ENCODE peak calls at places on chromosomes 2 and 18, in eight cellular contexts. S is upper lobe of right lung, G is lower leg skin, N is thoracic aorta, X is brain microvascular endothelial cell, V is neural crest cell, P is pancreas, I is left ventricle myocardium inferior. U is an unnamed sample.

GRCh38 chr2:196980498-196980897 is 54.0 kb upstream of the PGAP1 start:
- DNase-seq in S (no peak), G (no peak), N (no peak), X (no peak), V (no peak), P (no peak), I (no peak), U (no peak)

GRCh38 chr18:61992923-61993322 is 100.1 kb upstream of the RNF152 start:
- DNase-seq in S (no peak), G (no peak), N (no peak), X (no peak), V (no peak), P (no peak), I (no peak), U (no peak)

GRCh38 chr2:11753452-11753885 is 7.0 kb downstream of the LPIN1 start:
- DNase-seq in S (peak), G (no peak), N (no peak), X (no peak), V (no peak), P (peak), I (no peak), U (no peak)

GRCh38 chr18:26456070-26456491 is 92.3 kb downstream of the KCTD1 start:
- DNase-seq in S (no peak), G (no peak), N (no peak), X (no peak), V (no peak), P (no peak), I (no peak), U (no peak)

GRCh38 chr18:2881088-2881487 is 34.3 kb downstream of the EMILIN2 start:
- DNase-seq in S (no peak), G (no peak), N (no peak), X (no peak), V (no peak), P (no peak), I (no peak), U (no peak)

GRCh38 chr2:217872319-217872718 is 130.5 kb downstream of the TNS1 start:
- DNase-seq in S (no peak), G (no peak), N (no peak), X (no peak), V (no peak), P (no peak), I (no peak), U (no peak)

GRCh38 chr2:42369551-42370229 is 8.7 kb upstream of the COX7A2L start:
- DNase-seq in S (no peak), G (no peak), N (no peak), X (no peak), V (no peak), P (no peak), I (no peak), U (no peak)

GRCh38 chr2:12809526-12809925 is 92.8 kb downstream of the TRIB2 start:
- DNase-seq in S (no peak), G (no peak), N (no peak), X (no peak), V (no peak), P (no peak), I (peak), U (no peak)

GRCh38 chr18:33696332-33697162 is 118.5 kb downstream of the ASXL3 start:
- DNase-seq in S (no peak), G (no peak), N (no peak), X (no peak), V (no peak), P (no peak), I (no peak), U (no peak)

GRCh38 chr2:188598551-188598950 is 306.9 kb downstream of the GULP1 start:
- DNase-seq in S (no peak), G (no peak), N (no peak), X (no peak), V (no peak), P (no peak), I (no peak), U (no peak)

GRCh38 chr2:42854207-42854818 is 61.9 kb upstream of the HAAO start:
- DNase-seq in S (peak), G (peak), N (no peak), X (no peak), V (no peak), P (no peak), I (peak), U (no peak)

GRCh38 chr2:208556954-208557601 is 150.5 kb downstream of the PTH2R start:
- DNase-seq in S (no peak), G (no peak), N (no peak), X (no peak), V (no peak), P (no peak), I (no peak), U (no peak)

GRCh38 chr2:35973737-35974132 is 381.8 kb upstream of the CRIM1 start:
- DNase-seq in S (no peak), G (peak), N (no peak), X (no peak), V (no peak), P (no peak), I (peak), U (no peak)

GRCh38 chr18:59056706-59057492 is 82.8 kb upstream of the SEC11C start:
- DNase-seq in S (peak), G (no peak), N (no peak), X (peak), V (peak), P (no peak), I (peak), U (no peak)

GRCh38 chr18:62009521-62009920 is 116.7 kb upstream of the RNF152 start:
- DNase-seq in S (no peak), G (no peak), N (no peak), X (no peak), V (no peak), P (no peak), I (no peak), U (no peak)

GRCh38 chr2:19819097-19820065 is 82.4 kb downstream of the TTC32 start:
- DNase-seq in S (no peak), G (no peak), N (no peak), X (peak), V (no peak), P (no peak), I (no peak), U (no peak)

GRCh38 chr2:10985260-10985659 is 73.5 kb downstream of the KCNF1 start:
- DNase-seq in S (peak), G (no peak), N (no peak), X (no peak), V (no peak), P (no peak), I (no peak), U (no peak)

GRCh38 chr2:41160439-41160838 is 708.5 kb upstream of the SLC8A1 start:
- DNase-seq in S (no peak), G (no peak), N (no peak), X (no peak), V (no peak), P (no peak), I (no peak), U (no peak)

GRCh38 chr18:48194787-48195186 is 214.4 kb downstream of the ZBTB7C start:
- DNase-seq in S (no peak), G (no peak), N (no peak), X (no peak), V (no peak), P (no peak), I (no peak), U (no peak)

GRCh38 chr2:239249781-239250180 is 151.0 kb downstream of the HDAC4 start:
- DNase-seq in S (no peak), G (no peak), N (no peak), X (peak), V (no peak), P (no peak), I (peak), U (no peak)

GRCh38 chr2:32009479-32010256 is 1.1 kb downstream of the MEMO1 start:
- DNase-seq in S (peak), G (no peak), N (no peak), X (peak), V (peak), P (peak), I (peak), U (peak)

GRCh38 chr2:39411186-39411944 is 25.7 kb downstream of the MAP4K3 start:
- DNase-seq in S (no peak), G (no peak), N (no peak), X (peak), V (no peak), P (no peak), I (no peak), U (no peak)

GRCh38 chr2:179850188-179850587 is 11.2 kb downstream of the ZNF385B start:
- DNase-seq in S (no peak), G (no peak), N (no peak), X (peak), V (no peak), P (no peak), I (no peak), U (no peak)

GRCh38 chr18:45014047-45014501 is 333.4 kb downstream of the SETBP1 start:
- DNase-seq in S (no peak), G (no peak), N (no peak), X (peak), V (no peak), P (no peak), I (no peak), U (no peak)

GRCh38 chr18:76487782-76488181 is 7.3 kb downstream of the ZNF516 start:
- DNase-seq in S (no peak), G (no peak), N (no peak), X (no peak), V (no peak), P (no peak), I (no peak), U (no peak)

GRCh38 chr2:170218931-170219330 is 41.0 kb downstream of the MYO3B start:
- DNase-seq in S (no peak), G (no peak), N (no peak), X (no peak), V (no peak), P (no peak), I (no peak), U (no peak)

GRCh38 chr2:233429175-233429897 is 75.0 kb downstream of the DGKD start:
- DNase-seq in S (peak), G (no peak), N (no peak), X (no peak), V (no peak), P (no peak), I (no peak), U (peak)

GRCh38 chr2:238860966-238861730 is 13.3 kb downstream of the TWIST2 start:
- DNase-seq in S (no peak), G (no peak), N (no peak), X (no peak), V (no peak), P (no peak), I (no peak), U (no peak)

GRCh38 chr2:17813015-17813741 is 3.1 kb upstream of the MSGN1 start:
- DNase-seq in S (no peak), G (peak), N (no peak), X (peak), V (no peak), P (no peak), I (no peak), U (no peak)

GRCh38 chr2:63643486-63643885 is 54.7 kb downstream of the MDH1 start:
- DNase-seq in S (no peak), G (no peak), N (no peak), X (no peak), V (no peak), P (no peak), I (no peak), U (no peak)

GRCh38 chr2:112985090-112985489 is 7.3 kb downstream of the IL36G start:
- DNase-seq in S (no peak), G (no peak), N (no peak), X (no peak), V (no peak), P (no peak), I (no peak), U (no peak)

GRCh38 chr2:54528311-54528945 is 72.3 kb downstream of the SPTBN1 start:
- DNase-seq in S (no peak), G (no peak), N (no peak), X (no peak), V (no peak), P (no peak), I (no peak), U (no peak)

GRCh38 chr2:141611143-141611571 is 519.7 kb downstream of the LRP1B start:
- DNase-seq in S (no peak), G (no peak), N (no peak), X (no peak), V (no peak), P (no peak), I (no peak), U (no peak)

GRCh38 chr2:73418343-73418742 is 32.7 kb downstream of the ALMS1 start:
- DNase-seq in S (peak), G (peak), N (peak), X (peak), V (no peak), P (no peak), I (peak), U (no peak)

GRCh38 chr2:111897924-111898702 is at the start of gene MERTK:
- DNase-seq in S (peak), G (peak), N (peak), X (no peak), V (peak), P (peak), I (peak), U (peak)
- TF ChIP-seq CTCF in S (peak), G (peak), N (peak), X (peak), V (peak), P (no peak), I (peak), U (no peak)

GRCh38 chr2:43950383-43951008 is 45.3 kb downstream of the LRPPRC start:
- DNase-seq in S (no peak), G (no peak), N (no peak), X (peak), V (peak), P (no peak), I (no peak), U (no peak)
- TF ChIP-seq CTCF in S (peak), G (no peak), N (peak), X (peak), V (peak), P (no peak), I (peak), U (peak)

GRCh38 chr2:201621293-201621999 is 21.9 kb downstream of the TMEM237 start:
- DNase-seq in S (no peak), G (no peak), N (no peak), X (peak), V (no peak), P (no peak), I (no peak), U (no peak)

GRCh38 chr2:201622306-201622705 is 21.0 kb downstream of the TMEM237 start:
- DNase-seq in S (no peak), G (no peak), N (no peak), X (no peak), V (no peak), P (no peak), I (no peak), U (no peak)

DNA sequence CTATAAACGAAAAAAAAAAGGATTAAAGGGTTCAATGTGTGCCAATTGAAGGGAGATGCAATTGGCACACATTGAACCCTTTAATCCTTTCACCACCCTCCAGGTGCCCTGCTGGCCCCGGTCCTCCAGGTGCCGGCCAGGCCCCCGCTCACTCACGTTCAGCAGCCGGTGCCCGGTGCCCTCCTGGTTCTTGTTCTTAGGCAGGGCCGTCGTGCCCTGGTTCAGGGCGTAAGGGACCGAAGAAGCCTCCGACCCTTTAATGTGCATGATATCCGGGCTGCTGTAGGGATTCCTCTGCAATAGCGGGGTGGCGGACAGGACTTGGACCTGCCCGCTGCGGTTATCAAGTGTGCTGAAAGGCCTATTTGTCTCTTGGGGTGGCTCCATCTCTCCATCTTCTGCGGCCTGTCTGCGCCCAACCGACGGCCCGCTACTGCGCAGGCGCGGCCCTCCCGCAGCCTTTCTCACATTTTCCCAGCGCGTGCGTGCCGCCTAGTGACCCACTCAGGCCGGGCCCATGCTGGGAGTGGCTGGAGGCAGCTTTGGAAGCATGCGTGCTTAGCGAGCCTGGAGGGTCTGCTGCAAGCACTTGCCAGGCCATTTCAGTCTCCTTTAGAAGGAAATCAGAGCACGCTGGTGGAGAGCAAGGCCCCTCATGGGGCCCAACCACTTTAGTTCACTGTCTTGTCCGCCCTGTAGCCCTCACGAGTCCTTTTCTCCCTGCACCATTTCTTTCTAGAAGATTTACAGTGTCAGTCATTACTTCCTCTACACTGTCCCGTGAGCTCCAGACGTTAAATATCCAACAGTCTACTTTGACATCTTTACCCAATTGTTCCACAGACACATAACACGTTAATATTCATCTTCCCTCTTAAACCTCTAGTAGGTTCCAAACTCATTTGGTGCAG is 24.3 kb downstream of the TMEM237 start:
- DNase-seq in S (peak), G (peak), N (peak), X (peak), V (no peak), P (peak), I (peak), U (no peak)
- TF ChIP-seq CTCF in S (peak), G (no peak), N (peak), X (peak), V (no peak), P (no peak), I (peak), U (no peak)

GRCh38 chr18:12283256-12283655 is 24.8 kb upstream of the TUBB6 start:
- DNase-seq in S (no peak), G (no peak), N (no peak), X (peak), V (no peak), P (no peak), I (no peak), U (no peak)
- TF ChIP-seq CTCF in S (no peak), G (no peak), N (no peak), X (peak), V (peak), P (no peak), I (no peak), U (no peak)

GRCh38 chr2:236095502-236095901 is 72.7 kb downstream of the GBX2 start:
- DNase-seq in S (no peak), G (no peak), N (no peak), X (no peak), V (no peak), P (no peak), I (no peak), U (no peak)

GRCh38 chr2:236092714-236093113 is 75.5 kb downstream of the GBX2 start:
- DNase-seq in S (no peak), G (no peak), N (no peak), X (no peak), V (no peak), P (no peak), I (no peak), U (no peak)

GRCh38 chr2:236090027-236090382 is 78.2 kb downstream of the GBX2 start:
- DNase-seq in S (no peak), G (no peak), N (no peak), X (no peak), V (no peak), P (no peak), I (no peak), U (no peak)

GRCh38 chr2:236089271-236090026 is 78.7 kb downstream of the GBX2 start:
- DNase-seq in S (no peak), G (no peak), N (no peak), X (no peak), V (no peak), P (no peak), I (no peak), U (no peak)

GRCh38 chr2:236093134-236093533 is 75.1 kb downstream of the GBX2 start:
- DNase-seq in S (no peak), G (no peak), N (no peak), X (no peak), V (no peak), P (no peak), I (no peak), U (no peak)
- TF ChIP-seq CTCF in S (no peak), G (no peak), N (no peak), X (peak), V (no peak), P (no peak), I (no peak), U (no peak)

GRCh38 chr2:9225806-9226205 is 19.2 kb downstream of the ASAP2 start:
- DNase-seq in S (no peak), G (no peak), N (no peak), X (no peak), V (no peak), P (no peak), I (no peak), U (no peak)
- TF ChIP-seq CTCF in S (no peak), G (no peak), N (no peak), X (no peak), V (no peak), P (no peak), I (no peak), U (no peak)

U was measured in natural killer cell.